ENCODE peak calls at places on chromosomes 11 and 22, in ten cellular contexts. One of them, this sample, is unnamed.

GRCh38 chr11:12765428-12765827 is 91.2 kb downstream of the TEAD1 start:
- DNase-seq in psoas muscle: no peak
- DNase-seq in cardiac muscle cell: no peak
- DNase-seq in fibroblast of lung: no peak
- DNase-seq in prostate gland: no peak
- DNase-seq in choroid plexus epithelial cell: peak; percentile 67
- DNase-seq in stomach: no peak
- DNase-seq in cardiac fibroblast: no peak
- DNase-seq in lung: no peak
- DNase-seq in sigmoid colon: no peak
- DNase-seq in this sample: no peak

GRCh38 chr11:40403321-40403720 is 1056.1 kb downstream of the LRRC4C start:
- DNase-seq in stomach: no peak
- DNase-seq in cardiac muscle cell: no peak
- DNase-seq in prostate gland: no peak
- DNase-seq in sigmoid colon: no peak
- DNase-seq in choroid plexus epithelial cell: no peak
- DNase-seq in cardiac fibroblast: no peak
- DNase-seq in lung: no peak
- DNase-seq in fibroblast of lung: peak; percentile 25
- DNase-seq in psoas muscle: no peak
- DNase-seq in this sample: peak; percentile 1

GRCh38 chr11:79026803-79027445 is 413.9 kb downstream of the TENM4 start:
- DNase-seq in choroid plexus epithelial cell: peak; percentile 34
- DNase-seq in psoas muscle: no peak
- DNase-seq in prostate gland: no peak
- DNase-seq in cardiac muscle cell: no peak
- DNase-seq in lung: no peak
- DNase-seq in cardiac fibroblast: peak; percentile 9
- DNase-seq in sigmoid colon: no peak
- DNase-seq in fibroblast of lung: peak; percentile 79
- DNase-seq in stomach: no peak
- DNase-seq in this sample: no peak

GRCh38 chr11:104549019-104549418 is 349.2 kb downstream of the CASP12 start:
- DNase-seq in lung: no peak
- DNase-seq in cardiac fibroblast: no peak
- DNase-seq in fibroblast of lung: no peak
- DNase-seq in cardiac muscle cell: no peak
- DNase-seq in stomach: no peak
- DNase-seq in choroid plexus epithelial cell: no peak
- DNase-seq in psoas muscle: no peak
- DNase-seq in sigmoid colon: no peak
- DNase-seq in prostate gland: no peak
- DNase-seq in this sample: no peak

GRCh38 chr11:94134651-94135512 is 6.2 kb downstream of the PANX1 start:
- DNase-seq in fibroblast of lung: peak; percentile 96
- DNase-seq in sigmoid colon: peak; percentile 87
- DNase-seq in cardiac fibroblast: peak; percentile 86
- DNase-seq in choroid plexus epithelial cell: peak; percentile 91
- DNase-seq in lung: peak; percentile 44
- DNase-seq in cardiac muscle cell: no peak
- DNase-seq in prostate gland: no peak
- DNase-seq in psoas muscle: peak; percentile 86
- DNase-seq in stomach: peak; percentile 64
- DNase-seq in this sample: peak; percentile 92

GRCh38 chr11:60785806-60786361 is 751 bp downstream of the MS4A10 start:
- DNase-seq in choroid plexus epithelial cell: peak; percentile 72
- DNase-seq in cardiac fibroblast: peak; percentile 29
- DNase-seq in cardiac muscle cell: no peak
- DNase-seq in prostate gland: no peak
- DNase-seq in stomach: no peak
- DNase-seq in fibroblast of lung: peak; percentile 36
- DNase-seq in sigmoid colon: peak; percentile 37
- DNase-seq in psoas muscle: no peak
- DNase-seq in lung: no peak
- DNase-seq in this sample: no peak

GRCh38 chr11:5674391-5674790 is 10.5 kb downstream of the TRIM5 start:
- DNase-seq in cardiac muscle cell: no peak
- DNase-seq in fibroblast of lung: no peak
- DNase-seq in psoas muscle: no peak
- DNase-seq in lung: no peak
- DNase-seq in stomach: no peak
- DNase-seq in prostate gland: no peak
- DNase-seq in cardiac fibroblast: no peak
- DNase-seq in choroid plexus epithelial cell: no peak
- DNase-seq in sigmoid colon: no peak
- DNase-seq in this sample: no peak

GRCh38 chr22:43925433-43926348 is 2.1 kb downstream of the PNPLA3 start:
- DNase-seq in stomach: no peak
- DNase-seq in psoas muscle: no peak
- DNase-seq in cardiac muscle cell: no peak
- DNase-seq in cardiac fibroblast: peak; percentile 41
- DNase-seq in prostate gland: peak; percentile 28
- DNase-seq in lung: no peak
- DNase-seq in fibroblast of lung: peak; percentile 25
- DNase-seq in choroid plexus epithelial cell: no peak
- DNase-seq in sigmoid colon: no peak
- DNase-seq in this sample: peak; percentile 86

GRCh38 chr22:29408925-29409324 is 20.6 kb upstream of the AP1B1 start:
- DNase-seq in cardiac muscle cell: no peak
- DNase-seq in psoas muscle: no peak
- DNase-seq in prostate gland: no peak
- DNase-seq in sigmoid colon: no peak
- DNase-seq in choroid plexus epithelial cell: no peak
- DNase-seq in lung: no peak
- DNase-seq in stomach: no peak
- DNase-seq in fibroblast of lung: no peak
- DNase-seq in cardiac fibroblast: no peak
- DNase-seq in this sample: peak; percentile 51

GRCh38 chr22:37930270-37930951 is 23.0 kb downstream of the C22orf23 start:
- DNase-seq in fibroblast of lung: no peak
- DNase-seq in sigmoid colon: no peak
- DNase-seq in cardiac muscle cell: no peak
- DNase-seq in stomach: no peak
- DNase-seq in psoas muscle: no peak
- DNase-seq in lung: no peak
- DNase-seq in choroid plexus epithelial cell: peak; percentile 62
- DNase-seq in cardiac fibroblast: peak; percentile 38
- DNase-seq in prostate gland: no peak
- DNase-seq in this sample: no peak

GRCh38 chr11:104259121-104259610 is 95.2 kb upstream of the PDGFD start:
- DNase-seq in fibroblast of lung: peak; percentile 3
- DNase-seq in stomach: no peak
- DNase-seq in cardiac muscle cell: no peak
- DNase-seq in cardiac fibroblast: no peak
- DNase-seq in psoas muscle: no peak
- DNase-seq in choroid plexus epithelial cell: no peak
- DNase-seq in prostate gland: no peak
- DNase-seq in sigmoid colon: no peak
- DNase-seq in lung: no peak
- DNase-seq in this sample: no peak

GRCh38 chr11:63913866-63914830 is 2.8 kb downstream of the RCOR2 start:
- DNase-seq in stomach: no peak
- DNase-seq in cardiac muscle cell: no peak
- DNase-seq in prostate gland: no peak
- DNase-seq in fibroblast of lung: no peak
- DNase-seq in lung: no peak
- DNase-seq in choroid plexus epithelial cell: no peak
- DNase-seq in cardiac fibroblast: no peak
- DNase-seq in sigmoid colon: no peak
- DNase-seq in psoas muscle: no peak
- DNase-seq in this sample: no peak

GRCh38 chr11:69351460-69351859 is 57.5 kb downstream of the MYEOV start:
- DNase-seq in psoas muscle: no peak
- DNase-seq in cardiac muscle cell: no peak
- DNase-seq in cardiac fibroblast: peak; percentile 70
- DNase-seq in sigmoid colon: no peak
- DNase-seq in fibroblast of lung: peak; percentile 87
- DNase-seq in lung: no peak
- DNase-seq in stomach: no peak
- DNase-seq in prostate gland: no peak
- DNase-seq in choroid plexus epithelial cell: peak; percentile 76
- DNase-seq in this sample: peak; percentile 52

GRCh38 chr11:133082453-133082781 is 449.9 kb downstream of the OPCML start:
- DNase-seq in cardiac fibroblast: peak; percentile 2
- DNase-seq in psoas muscle: peak; percentile 34
- DNase-seq in sigmoid colon: peak; percentile 77
- DNase-seq in choroid plexus epithelial cell: no peak
- DNase-seq in fibroblast of lung: no peak
- DNase-seq in prostate gland: peak; percentile 33
- DNase-seq in cardiac muscle cell: no peak
- DNase-seq in stomach: no peak
- DNase-seq in lung: no peak
- DNase-seq in this sample: no peak

GRCh38 chr11:108636222-108636621 is 28.6 kb upstream of the DDX10 start:
- DNase-seq in lung: no peak
- DNase-seq in psoas muscle: no peak
- DNase-seq in sigmoid colon: no peak
- DNase-seq in choroid plexus epithelial cell: no peak
- DNase-seq in cardiac muscle cell: no peak
- DNase-seq in fibroblast of lung: no peak
- DNase-seq in cardiac fibroblast: no peak
- DNase-seq in prostate gland: no peak
- DNase-seq in stomach: no peak
- DNase-seq in this sample: no peak

GRCh38 chr11:11081786-11082185 is 223.9 kb upstream of the ZBED5 start:
- DNase-seq in fibroblast of lung: no peak
- DNase-seq in sigmoid colon: no peak
- DNase-seq in lung: no peak
- DNase-seq in choroid plexus epithelial cell: peak; percentile 5
- DNase-seq in cardiac muscle cell: peak; percentile 36
- DNase-seq in psoas muscle: no peak
- DNase-seq in prostate gland: no peak
- DNase-seq in stomach: no peak
- DNase-seq in cardiac fibroblast: no peak
- DNase-seq in this sample: no peak

GRCh38 chr22:39942433-39943213 is 17.6 kb upstream of the TMA7B start:
- DNase-seq in psoas muscle: no peak
- DNase-seq in prostate gland: no peak
- DNase-seq in lung: no peak
- DNase-seq in cardiac fibroblast: no peak
- DNase-seq in fibroblast of lung: no peak
- DNase-seq in sigmoid colon: no peak
- DNase-seq in cardiac muscle cell: no peak
- DNase-seq in stomach: no peak
- DNase-seq in choroid plexus epithelial cell: no peak
- DNase-seq in this sample: no peak

GRCh38 chr11:44861829-44862545 is 88.7 kb downstream of the TP53I11 start:
- DNase-seq in choroid plexus epithelial cell: peak; percentile 99
- DNase-seq in fibroblast of lung: peak; percentile 99
- DNase-seq in cardiac fibroblast: peak; percentile 97
- DNase-seq in sigmoid colon: peak; percentile 94
- DNase-seq in cardiac muscle cell: peak; percentile 72
- DNase-seq in lung: peak; percentile 70
- DNase-seq in stomach: peak; percentile 58
- DNase-seq in prostate gland: no peak
- DNase-seq in psoas muscle: peak; percentile 68
- DNase-seq in this sample: peak; percentile 94

GRCh38 chr11:134711563-134711962 is 299.5 kb upstream of the B3GAT1 start:
- DNase-seq in stomach: no peak
- DNase-seq in prostate gland: no peak
- DNase-seq in choroid plexus epithelial cell: no peak
- DNase-seq in cardiac muscle cell: no peak
- DNase-seq in fibroblast of lung: no peak
- DNase-seq in sigmoid colon: no peak
- DNase-seq in cardiac fibroblast: no peak
- DNase-seq in lung: no peak
- DNase-seq in psoas muscle: no peak
- DNase-seq in this sample: no peak

GRCh38 chr11:26960265-26960664 is 33.6 kb upstream of the FIBIN start:
- DNase-seq in fibroblast of lung: peak; percentile 79
- DNase-seq in lung: no peak
- DNase-seq in cardiac fibroblast: peak; percentile 27
- DNase-seq in prostate gland: no peak
- DNase-seq in stomach: no peak
- DNase-seq in cardiac muscle cell: no peak
- DNase-seq in choroid plexus epithelial cell: peak; percentile 35
- DNase-seq in psoas muscle: no peak
- DNase-seq in sigmoid colon: no peak
- DNase-seq in this sample: peak; percentile 91

GRCh38 chr11:31636983-31637382 is 127.4 kb downstream of the ELP4 start:
- DNase-seq in fibroblast of lung: no peak
- DNase-seq in prostate gland: no peak
- DNase-seq in stomach: no peak
- DNase-seq in choroid plexus epithelial cell: no peak
- DNase-seq in lung: no peak
- DNase-seq in cardiac fibroblast: no peak
- DNase-seq in psoas muscle: no peak
- DNase-seq in sigmoid colon: no peak
- DNase-seq in cardiac muscle cell: no peak
- DNase-seq in this sample: no peak

GRCh38 chr11:120660024-120660565 is 148.5 kb downstream of the GRIK4 start:
- DNase-seq in stomach: peak; percentile 29
- DNase-seq in sigmoid colon: no peak
- DNase-seq in cardiac muscle cell: peak; percentile 62
- DNase-seq in fibroblast of lung: peak; percentile 41
- DNase-seq in psoas muscle: no peak
- DNase-seq in lung: no peak
- DNase-seq in cardiac fibroblast: peak; percentile 25
- DNase-seq in choroid plexus epithelial cell: peak; percentile 26
- DNase-seq in prostate gland: no peak
- DNase-seq in this sample: peak; percentile 53
- TF ChIP-seq CTCF in stomach: no peak
- TF ChIP-seq CTCF in sigmoid colon: no peak
- TF ChIP-seq CTCF in cardiac muscle cell: peak; percentile 58
- TF ChIP-seq CTCF in fibroblast of lung: peak; percentile 18
- TF ChIP-seq CTCF in psoas muscle: peak; percentile 11
- TF ChIP-seq CTCF in lung: no peak
- TF ChIP-seq CTCF in cardiac fibroblast: peak; percentile 26
- TF ChIP-seq CTCF in choroid plexus epithelial cell: peak; percentile 61
- TF ChIP-seq CTCF in prostate gland: no peak
- TF ChIP-seq CTCF in this sample: peak; percentile 32

GRCh38 chr11:118913411-118914125 is 12.2 kb downstream of the BCL9L start:
- DNase-seq in stomach: no peak
- DNase-seq in sigmoid colon: no peak
- DNase-seq in fibroblast of lung: no peak
- DNase-seq in lung: no peak
- DNase-seq in psoas muscle: no peak
- DNase-seq in cardiac muscle cell: no peak
- DNase-seq in choroid plexus epithelial cell: no peak
- DNase-seq in prostate gland: no peak
- DNase-seq in cardiac fibroblast: no peak
- DNase-seq in this sample: peak; percentile 39
- H3K4me3 ChIP-seq in stomach: peak overlapping the region; percentile 7
- H3K4me3 ChIP-seq in sigmoid colon: peak overlapping the region; percentile 6
- H3K4me3 ChIP-seq in fibroblast of lung: peak overlapping the region; percentile 17
- H3K4me3 ChIP-seq in lung: no peak overlapping the region
- H3K4me3 ChIP-seq in psoas muscle: peak overlapping the region; percentile 64
- H3K4me3 ChIP-seq in cardiac muscle cell: no peak overlapping the region
- H3K4me3 ChIP-seq in choroid plexus epithelial cell: no peak overlapping the region
- H3K4me3 ChIP-seq in prostate gland: no peak overlapping the region
- H3K4me3 ChIP-seq in cardiac fibroblast: no peak overlapping the region
- H3K4me3 ChIP-seq in this sample: peak overlapping the region; percentile 12

GRCh38 chr11:7353100-7353499 is 101.4 kb downstream of the SYT9 start:
- DNase-seq in cardiac fibroblast: peak; percentile 30
- DNase-seq in psoas muscle: no peak
- DNase-seq in lung: no peak
- DNase-seq in choroid plexus epithelial cell: peak; percentile 46
- DNase-seq in cardiac muscle cell: peak; percentile 26
- DNase-seq in stomach: no peak
- DNase-seq in sigmoid colon: no peak
- DNase-seq in fibroblast of lung: no peak
- DNase-seq in prostate gland: no peak
- DNase-seq in this sample: peak; percentile 62
- TF ChIP-seq CTCF in cardiac fibroblast: peak; percentile 42
- TF ChIP-seq CTCF in psoas muscle: peak; percentile 19
- TF ChIP-seq CTCF in lung: no peak
- TF ChIP-seq CTCF in choroid plexus epithelial cell: peak; percentile 60
- TF ChIP-seq CTCF in cardiac muscle cell: peak; percentile 45
- TF ChIP-seq CTCF in stomach: no peak
- TF ChIP-seq CTCF in sigmoid colon: peak; percentile 12
- TF ChIP-seq CTCF in fibroblast of lung: peak; percentile 54
- TF ChIP-seq CTCF in prostate gland: no peak
- TF ChIP-seq CTCF in this sample: peak; percentile 74

GRCh38 chr11:18384157-18384641 is 10.2 kb upstream of the LDHA start:
- DNase-seq in choroid plexus epithelial cell: peak; percentile 92
- DNase-seq in fibroblast of lung: peak; percentile 85
- DNase-seq in cardiac fibroblast: peak; percentile 94
- DNase-seq in psoas muscle: peak; percentile 64
- DNase-seq in lung: peak; percentile 67
- DNase-seq in cardiac muscle cell: peak; percentile 49
- DNase-seq in prostate gland: peak; percentile 77
- DNase-seq in sigmoid colon: peak; percentile 90
- DNase-seq in stomach: peak; percentile 63
- DNase-seq in this sample: peak; percentile 81
- H3K4me3 ChIP-seq in choroid plexus epithelial cell: no peak overlapping the region
- H3K4me3 ChIP-seq in fibroblast of lung: peak overlapping the region; percentile 19
- H3K4me3 ChIP-seq in cardiac fibroblast: no peak overlapping the region
- H3K4me3 ChIP-seq in psoas muscle: peak overlapping the region; percentile 37
- H3K4me3 ChIP-seq in lung: no peak overlapping the region
- H3K4me3 ChIP-seq in cardiac muscle cell: no peak overlapping the region
- H3K4me3 ChIP-seq in prostate gland: no peak overlapping the region
- H3K4me3 ChIP-seq in sigmoid colon: no peak overlapping the region
- H3K4me3 ChIP-seq in stomach: no peak overlapping the region
- H3K4me3 ChIP-seq in this sample: no peak overlapping the region